ENCODE peak calls at places on chromosomes 4 and X, in four cellular contexts. Q is BE2C, P is astrocyte of the spinal cord, H is HFF-Myc. R is an unnamed sample.

GRCh38 chr4:1240721-1241465 is 8.0 kb downstream of the CTBP1 start:
- DNase-seq in Q (peak; percentile 3), P (no peak), H (no peak), R (no peak)

GRCh38 chrX:9873952-9874351 is 87.7 kb downstream of the SHROOM2 start:
- DNase-seq in Q (peak; percentile 36), P (peak; percentile 28), H (no peak), R (no peak)

GRCh38 chr4:37780444-37781133 is 45.9 kb upstream of the PGM2 start:
- DNase-seq in Q (no peak), P (peak; percentile 15), H (no peak), R (peak; percentile 23)

GRCh38 chr4:158020175-158020574 is 152.7 kb downstream of the GASK1B start:
- DNase-seq in Q (no peak), P (peak; percentile 96), H (peak; percentile 97), R (peak; percentile 95)

GRCh38 chr4:31655328-31655727 is 935.2 kb downstream of the PCDH7 start:
- DNase-seq in Q (no peak), P (peak; percentile 34), H (no peak), R (no peak)

GRCh38 chr4:5863461-5864113 is 29.3 kb downstream of the CRMP1 start:
- DNase-seq in Q (no peak), P (peak; percentile 93), H (peak; percentile 51), R (peak; percentile 60)

GRCh38 chr4:54543088-54543795 is 114.5 kb upstream of the KIT start:
- DNase-seq in Q (no peak), P (peak; percentile 87), H (no peak), R (peak; percentile 39)

GRCh38 chrX:141733371-141733770 is 34.8 kb upstream of the SPANXD start:
- DNase-seq in Q (no peak), P (peak; percentile 45), H (no peak), R (peak; percentile 57)

GRCh38 chr4:13452927-13453579 is 31.1 kb downstream of the RAB28 start:
- DNase-seq in Q (no peak), P (no peak), H (no peak), R (no peak)

GRCh38 chrX:80022363-80023031 is 7.9 kb downstream of the TBX22 start:
- DNase-seq in Q (peak; percentile 21), P (no peak), H (no peak), R (no peak)

GRCh38 chrX:37701588-37701987 is 16.0 kb downstream of the XK start:
- DNase-seq in Q (peak; percentile 13), P (no peak), H (no peak), R (no peak)

GRCh38 chrX:45758738-45759397 is 558.2 kb upstream of the DIPK2B start:
- DNase-seq in Q (no peak), P (peak; percentile 56), H (no peak), R (no peak)
- TF ChIP-seq CTCF in Q (no peak), P (no peak), H (no peak), R (no peak)

DNA sequence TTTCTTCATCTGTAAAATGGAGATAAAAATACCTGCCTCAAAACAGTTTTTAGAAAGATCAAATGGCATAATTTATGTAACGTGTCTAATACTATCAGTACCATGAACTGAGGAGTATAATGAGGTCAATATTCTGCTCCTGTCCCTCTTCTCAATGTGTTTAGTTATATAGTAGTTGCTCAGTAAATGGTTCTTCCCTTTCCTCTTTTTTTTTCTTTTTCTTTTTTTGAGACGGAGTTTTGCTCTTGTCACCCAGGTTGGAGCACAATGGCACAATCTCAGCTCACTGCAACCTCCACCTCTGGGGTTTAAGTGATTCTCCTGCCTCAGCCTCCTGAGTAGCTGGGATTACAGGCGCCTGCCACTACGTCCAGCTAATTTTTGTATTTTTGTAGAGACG is 1.3 kb downstream of the YIPF6 start:
- DNase-seq in Q (no peak), P (no peak), H (no peak), R (no peak)
- H3K4me3 ChIP-seq in Q (peak overlapping the region; percentile 90), P (no peak overlapping the region), H (peak overlapping the region; percentile 70), R (peak overlapping the region; percentile 90)

GRCh38 chr4:7186081-7186480 is 6.3 kb upstream of the SORCS2 start:
- DNase-seq in Q (peak; percentile 61), P (no peak), H (no peak), R (no peak)
- TF ChIP-seq CTCF in Q (peak; percentile 54), P (no peak), H (peak; percentile 18), R (peak; percentile 3)

GRCh38 chrX:40177489-40177888 is 79.7 kb upstream of the BCOR start:
- DNase-seq in Q (no peak), P (no peak), H (no peak), R (no peak)
- H3K4me3 ChIP-seq in Q (peak overlapping the region; percentile 59), P (no peak overlapping the region), H (peak overlapping the region; percentile 49), R (no peak overlapping the region)

DNA sequence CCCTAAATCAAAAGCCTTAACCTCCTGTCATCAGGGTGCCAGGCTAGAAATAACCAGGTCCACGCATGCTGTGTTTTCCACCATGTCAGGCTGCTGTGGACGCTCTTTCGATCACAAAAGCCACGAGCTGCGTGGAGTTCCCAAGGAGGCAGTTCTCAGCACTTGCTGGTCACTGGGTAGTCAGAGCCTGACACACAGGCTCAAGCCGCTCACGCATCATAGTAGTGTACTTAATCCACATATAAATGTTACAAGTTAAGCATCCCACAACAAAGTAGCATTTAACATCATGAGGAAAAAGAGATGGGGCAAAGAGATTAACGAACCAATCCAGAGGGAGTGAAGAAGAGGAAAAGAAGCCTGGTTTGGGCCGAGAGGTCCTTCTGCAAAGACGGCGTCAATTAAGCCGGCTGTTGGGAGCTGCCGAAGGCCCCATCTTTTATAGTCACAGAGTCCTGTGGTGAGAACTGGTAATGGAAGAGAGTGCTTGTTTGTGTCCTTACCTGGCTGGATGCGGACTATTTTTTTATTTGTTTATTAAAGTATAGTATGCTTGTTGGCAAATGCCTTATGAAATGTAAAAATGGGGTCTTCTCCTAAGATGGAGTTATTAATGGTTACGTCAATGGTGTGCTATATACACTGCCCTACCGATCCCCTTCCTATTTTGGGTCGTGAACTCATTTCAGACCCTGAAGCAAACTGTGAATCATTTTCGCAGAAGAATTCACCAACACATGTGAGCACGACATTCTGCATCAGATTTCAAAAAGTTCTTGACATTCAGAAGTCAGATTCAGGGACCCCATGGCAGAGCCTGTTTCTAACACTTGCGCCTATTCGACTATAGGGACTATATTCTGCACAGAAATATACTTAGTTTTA is 675 bp downstream of the PRIMPOL start:
- DNase-seq in Q (no peak), P (peak; percentile 62), H (no peak), R (peak; percentile 76)
- TF ChIP-seq CTCF in Q (no peak), P (no peak), H (no peak), R (no peak)

DNA sequence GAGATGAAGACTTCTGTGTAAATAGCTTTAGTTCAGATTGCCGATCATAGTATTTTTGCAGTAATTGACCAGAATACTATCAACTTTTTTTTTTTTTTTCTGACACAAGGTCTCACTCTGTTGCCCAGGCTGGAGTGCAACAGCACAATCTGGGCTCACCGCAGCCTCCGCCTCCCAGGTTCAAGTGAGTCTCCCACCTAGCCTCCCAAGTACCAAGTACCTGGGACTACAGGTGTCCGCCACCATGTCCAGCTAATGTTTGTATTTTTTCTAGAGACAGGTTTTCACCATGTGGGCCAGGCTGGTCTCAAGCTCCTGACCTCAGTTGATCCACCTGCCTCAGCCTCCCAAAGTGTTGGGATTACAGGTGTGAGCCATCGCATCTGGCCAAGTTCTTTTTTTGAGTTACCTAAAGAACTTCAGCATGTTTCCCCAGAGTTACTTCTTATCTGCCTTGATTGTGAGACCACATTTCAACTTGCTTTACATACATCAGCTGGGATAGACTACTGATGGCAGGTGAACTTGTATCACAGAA is 2.8 kb downstream of the UGDH start:
- DNase-seq in Q (no peak), P (no peak), H (no peak), R (no peak)
- H3K4me3 ChIP-seq in Q (no peak overlapping the region), P (no peak overlapping the region), H (no peak overlapping the region), R (no peak overlapping the region)

GRCh38 chrX:101803451-101803850 is 128.4 kb downstream of the ZMAT1 start:
- DNase-seq in Q (no peak), P (no peak), H (no peak), R (peak; percentile 29)
- TF ChIP-seq CTCF in Q (peak; percentile 43), P (peak; percentile 50), H (peak; percentile 11), R (peak; percentile 32)